ENCODE peak calls at places on chromosome 19, in five cellular contexts. O is body of pancreas, C is lower leg skin, P is IMR-90, W is Peyer's patch. F is an unnamed sample.

GRCh38 chr19:39156230-39156890 is 30.8 kb downstream of the PAK4 start:
- DNase-seq in P (peak; percentile 29), C (no peak), W (no peak), O (peak; percentile 65), F (no peak)

GRCh38 chr19:7492142-7493055 is 3.6 kb upstream of the PEX11G start:
- DNase-seq in C (no peak), O (no peak), W (no peak), P (no peak), F (no peak)

GRCh38 chr19:246551-246950 is 44.7 kb downstream of the PLPP2 start:
- DNase-seq in O (no peak), W (no peak), P (no peak), C (no peak), F (peak; percentile 77)

GRCh38 chr19:3276341-3276799 is 51.9 kb downstream of the CELF5 start:
- DNase-seq in P (no peak), O (peak; percentile 52), C (no peak), W (no peak), F (peak; percentile 26)

GRCh38 chr19:38210458-38210987 is 13.5 kb downstream of the DPF1 start:
- DNase-seq in W (no peak), O (peak; percentile 35), C (no peak), P (peak; percentile 28), F (peak; percentile 76)

GRCh38 chr19:17751103-17751911 is at the start of gene FCHO1:
- DNase-seq in W (peak; percentile 95), O (peak; percentile 27), C (no peak), P (no peak), F (no peak)

GRCh38 chr19:15294591-15294990 is 37.7 kb downstream of the BRD4 start:
- DNase-seq in P (no peak), C (no peak), W (no peak), O (no peak), F (peak; percentile 28)

GRCh38 chr19:44690131-44690440 is 8.9 kb upstream of the CEACAM16 start:
- DNase-seq in O (no peak), C (no peak), W (no peak), P (no peak), F (no peak)

GRCh38 chr19:3277649-3278048 is 53.2 kb downstream of the CELF5 start:
- DNase-seq in P (no peak), W (no peak), O (no peak), C (no peak), F (no peak)

GRCh38 chr19:58560921-58561320 is 2.5 kb upstream of the UBE2M start:
- DNase-seq in C (peak; percentile 79), W (no peak), P (no peak), O (no peak), F (no peak)

GRCh38 chr19:19033176-19033425 is 216 bp downstream of the SUGP2 start:
- DNase-seq in O (no peak), W (peak; percentile 17), P (no peak), C (no peak), F (no peak)

GRCh38 chr19:19034204-19034624 is 811 bp downstream of the ARMC6 start:
- DNase-seq in P (peak; percentile 44), C (no peak), W (peak; percentile 44), O (peak; percentile 53), F (peak; percentile 67)

GRCh38 chr19:19028526-19028925 is 4.8 kb downstream of the SUGP2 start:
- DNase-seq in W (no peak), O (no peak), P (no peak), C (no peak), F (no peak)

GRCh38 chr19:19032420-19033175 is 719 bp downstream of the SUGP2 start:
- DNase-seq in C (peak; percentile 94), O (peak; percentile 64), W (peak; percentile 60), P (peak; percentile 95), F (peak; percentile 94)

DNA sequence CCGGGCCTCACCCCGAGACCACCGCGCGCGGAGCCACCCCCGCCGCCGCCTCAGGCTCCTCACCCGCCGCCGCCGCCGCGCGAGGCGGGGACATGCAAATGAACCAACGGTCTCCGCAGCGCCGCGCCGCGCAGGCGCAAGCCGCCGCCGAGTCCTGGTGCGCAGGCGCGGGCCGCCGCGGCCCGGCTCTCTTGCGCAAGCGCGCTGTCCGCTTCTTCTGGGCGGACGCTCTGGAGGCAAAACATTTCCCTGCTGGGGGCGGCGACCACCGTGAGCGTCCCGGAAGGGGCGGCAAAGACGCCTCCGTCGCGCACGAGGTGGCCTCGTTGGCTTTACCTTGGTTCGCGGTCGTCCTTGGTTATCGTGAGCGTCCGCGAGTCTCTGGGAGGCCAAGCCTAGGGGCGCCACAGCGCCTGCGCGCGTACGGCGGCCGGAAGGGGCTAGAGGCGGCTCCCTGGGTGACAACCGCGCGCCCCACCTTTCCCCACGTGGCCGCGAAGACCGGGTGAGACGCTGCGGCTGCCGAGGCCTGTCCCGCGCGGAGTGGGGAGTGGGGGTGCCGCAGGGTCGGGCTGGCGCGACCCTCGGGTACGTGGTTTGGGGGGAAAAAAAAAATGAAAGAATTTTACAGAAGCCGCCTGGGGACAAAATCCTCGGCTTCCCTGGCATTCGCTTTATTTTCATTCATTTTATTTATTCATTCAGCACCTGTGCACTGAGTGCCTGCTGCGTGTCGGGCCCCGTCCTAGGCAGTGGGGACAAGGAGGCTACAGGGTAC is at the start of the genes ARMC6 and SUGP2:
- DNase-seq in C (peak; percentile 96), P (peak; percentile 84), W (peak; percentile 84), O (peak; percentile 87), F (peak; percentile 89)
- TF ChIP-seq POLR2A in C (no peak), P (peak; percentile 81), W (peak; percentile 22), O (peak; percentile 57), F (no peak)

GRCh38 chr19:1324792-1325567 is 39.3 kb downstream of the EFNA2 start:
- DNase-seq in W (no peak), C (peak; percentile 94), P (peak; percentile 61), O (peak; percentile 44), F (peak; percentile 90)
- H3K4me3 ChIP-seq in W (peak overlapping the region; percentile 39), C (no peak overlapping the region), P (peak overlapping the region; percentile 19), O (no peak overlapping the region), F (peak overlapping the region; percentile 64)

GRCh38 chr19:1868971-1869370 is 5.6 kb upstream of the KLF16 start:
- DNase-seq in C (no peak), O (no peak), P (no peak), W (no peak), F (no peak)

GRCh38 chr19:1873524-1874473 is 10.4 kb upstream of the KLF16 start:
- DNase-seq in O (peak; percentile 75), C (peak; percentile 89), P (no peak), W (no peak), F (peak; percentile 72)

GRCh38 chr19:1872807-1873523 is 9.6 kb upstream of the KLF16 start:
- DNase-seq in P (no peak), C (no peak), O (no peak), W (no peak), F (no peak)

GRCh38 chr19:1871630-1872029 is 8.3 kb upstream of the KLF16 start:
- DNase-seq in C (no peak), W (no peak), P (no peak), O (no peak), F (no peak)

GRCh38 chr19:1871140-1871597 is 7.8 kb upstream of the KLF16 start:
- DNase-seq in W (no peak), C (no peak), P (no peak), O (no peak), F (no peak)
- TF ChIP-seq CTCF in W (no peak), C (no peak), P (no peak), O (no peak), F (no peak)

GRCh38 chr19:2049741-2050348 is 1.2 kb downstream of the MKNK2 start:
- DNase-seq in W (peak; percentile 94), C (peak; percentile 96), O (peak; percentile 95), P (peak; percentile 61), F (peak; percentile 67)
- TF ChIP-seq POLR2A in W (peak; percentile 81), C (no peak), O (peak; percentile 99), P (no peak), F (no peak)

DNA sequence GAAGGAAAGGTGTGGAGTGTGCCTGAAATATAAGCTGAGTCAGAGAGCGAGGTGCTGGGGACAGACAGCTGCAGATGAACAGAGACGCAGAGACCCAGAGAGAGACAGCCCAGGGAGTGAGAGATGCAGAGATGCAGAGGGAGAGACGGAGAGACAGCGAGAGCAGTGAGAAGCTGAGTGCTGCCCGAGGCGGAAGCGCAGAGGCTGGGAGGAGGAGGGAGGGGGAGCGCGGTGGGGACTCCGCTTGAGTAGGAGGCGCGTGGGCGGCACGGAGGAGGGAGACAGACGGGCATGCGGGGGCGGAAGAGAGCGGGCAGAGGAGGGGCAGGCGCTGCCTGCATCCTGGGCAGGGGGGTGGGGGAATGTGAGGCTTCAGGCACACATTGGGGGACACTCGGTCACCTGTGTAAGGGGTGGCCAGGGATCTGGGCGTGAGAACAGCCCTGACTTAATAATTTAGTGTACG is 25.7 kb downstream of the SLC8A2 start:
- DNase-seq in O (peak; percentile 58), P (no peak), C (peak; percentile 92), W (peak; percentile 68), F (peak; percentile 87)
- H3K4me3 ChIP-seq in O (no peak overlapping the region), P (no peak overlapping the region), C (no peak overlapping the region), W (no peak overlapping the region), F (no peak overlapping the region)

GRCh38 chr19:21396121-21396520 is 812 bp upstream of the ZNF493 start:
- DNase-seq in C (no peak), W (no peak), P (no peak), O (no peak), F (no peak)
- TF ChIP-seq CTCF in C (no peak), W (no peak), P (no peak), O (no peak), F (no peak)

DNA sequence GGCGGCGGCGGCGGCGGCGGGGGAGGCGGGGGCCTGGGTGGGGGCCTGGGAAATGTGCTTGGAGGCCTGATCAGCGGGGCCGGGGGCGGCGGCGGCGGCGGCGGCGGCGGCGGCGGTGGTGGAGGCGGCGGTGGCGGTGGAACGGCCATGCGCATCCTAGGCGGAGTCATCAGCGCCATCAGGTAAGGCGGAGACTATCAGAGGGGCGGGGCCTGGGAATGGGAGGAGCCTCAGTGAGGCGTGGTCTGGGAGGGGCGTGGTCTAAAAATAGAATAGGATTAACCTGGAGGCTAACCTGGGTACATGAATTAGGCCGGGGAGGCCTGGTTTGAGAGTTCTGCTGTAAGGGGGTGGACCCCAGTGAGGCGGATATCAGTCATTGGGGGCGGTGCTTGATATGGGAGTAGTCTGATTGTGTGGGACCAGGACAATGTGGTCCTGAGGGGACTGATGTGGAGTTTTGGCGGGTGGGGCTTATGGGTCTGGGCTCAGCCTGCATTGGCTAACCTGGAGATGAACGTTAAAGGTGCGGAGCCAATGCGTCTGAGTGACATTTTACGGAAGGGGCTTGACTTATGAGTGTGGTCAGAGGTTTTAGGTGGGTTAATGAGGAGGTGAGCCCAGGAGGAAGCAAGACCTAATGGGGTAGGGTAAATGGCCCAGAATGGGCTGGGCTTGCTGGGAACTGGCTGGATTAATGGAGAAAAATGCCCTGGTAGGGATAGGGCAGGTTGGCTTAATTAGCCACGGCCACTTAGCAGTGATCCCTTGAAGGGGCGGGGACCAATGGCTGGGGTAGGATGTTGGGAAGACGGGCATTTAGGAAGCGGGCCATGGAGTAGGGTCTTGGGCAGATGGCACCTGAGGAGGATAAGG is 1.4 kb downstream of the CAPNS1 start:
- DNase-seq in W (peak; percentile 86), P (peak; percentile 76), O (peak; percentile 91), C (peak; percentile 98), F (peak; percentile 91)
- TF ChIP-seq POLR2A in W (peak; percentile 75), P (no peak), O (peak; percentile 41), C (no peak), F (peak; percentile 49)

GRCh38 chr19:6196361-6196760 is 60.9 kb downstream of the ACSBG2 start:
- DNase-seq in C (peak; percentile 57), W (no peak), O (no peak), P (no peak), F (no peak)

GRCh38 chr19:6204212-6204611 is 68.7 kb downstream of the ACSBG2 start:
- DNase-seq in C (peak; percentile 84), W (no peak), O (no peak), P (no peak), F (no peak)

GRCh38 chr19:6199240-6199983 is 63.9 kb downstream of the ACSBG2 start:
- DNase-seq in O (peak; percentile 99), C (peak; percentile 100), P (peak; percentile 98), W (peak; percentile 96), F (peak; percentile 97)

GRCh38 chr19:6198896-6199239 is 63.4 kb downstream of the ACSBG2 start:
- DNase-seq in P (no peak), C (no peak), W (no peak), O (no peak), F (no peak)
- H3K4me3 ChIP-seq in P (peak overlapping the region; percentile 76), C (peak overlapping the region; percentile 64), W (peak overlapping the region; percentile 72), O (peak overlapping the region; percentile 69), F (peak overlapping the region; percentile 69)